ENCODE peak calls at places on chromosome 16, in five cellular contexts. I, B, E, U and J are unnamed samples. For H3K4me1, the result is how much of the 10 kb centered on the place peaks cover.

GRCh38 chr16:86888240-86889044 is 310.1 kb downstream of the FOXL1 start:
- DNase-seq in U (no peak), E (no peak), I (no peak), B (no peak), J (no peak)

GRCh38 chr16:239948-240277 is 5.3 kb downstream of the FAM234A start:
- DNase-seq in E (no peak), U (no peak), I (no peak), B (no peak), J (no peak)

GRCh38 chr16:28089205-28089991 is 25.9 kb upstream of the GSG1L start:
- DNase-seq in I (no peak), E (no peak), B (no peak), U (no peak), J (no peak)

GRCh38 chr16:69150146-69150865 is 17.9 kb downstream of the UTP4 start:
- DNase-seq in I (no peak), E (peak), U (peak), B (no peak), J (no peak)

GRCh38 chr16:2511128-2511785 is 2.5 kb upstream of the ATP6V0C start:
- DNase-seq in E (peak), I (no peak), U (no peak), B (no peak), J (peak)

GRCh38 chr16:81575307-81575706 is 130.7 kb downstream of the CMIP start:
- DNase-seq in B (no peak), E (no peak), I (no peak), U (no peak), J (no peak)

GRCh38 chr16:73058221-73058615 is 10.3 kb upstream of the ZFHX3 start:
- DNase-seq in U (peak), E (peak), I (no peak), B (no peak), J (no peak)

GRCh38 chr16:26263406-26263805 is 571.6 kb downstream of the HS3ST4 start:
- DNase-seq in B (no peak), E (no peak), I (no peak), U (no peak), J (no peak)

GRCh38 chr16:84973776-84974523 is 37.4 kb downstream of the ZDHHC7 start:
- DNase-seq in U (no peak), B (no peak), E (no peak), I (no peak), J (no peak)

GRCh38 chr16:71933017-71933416 is 37.7 kb downstream of the IST1 start:
- DNase-seq in U (no peak), I (no peak), B (no peak), E (no peak), J (no peak)

GRCh38 chr16:86584071-86584685 is 5.8 kb downstream of the FOXL1 start:
- DNase-seq in I (no peak), E (no peak), B (no peak), U (no peak), J (no peak)

GRCh38 chr16:56897026-56897799 is 32.2 kb downstream of the SLC12A3 start:
- DNase-seq in B (no peak), E (no peak), I (no peak), U (no peak), J (no peak)

GRCh38 chr16:47016700-47017133 is 43.2 kb upstream of the DNAJA2 start:
- DNase-seq in I (no peak), B (no peak), U (no peak), E (no peak), J (peak)

GRCh38 chr16:47018223-47018891 is 44.9 kb upstream of the DNAJA2 start:
- DNase-seq in I (no peak), B (peak), E (peak), U (peak), J (peak)

GRCh38 chr16:47017636-47018035 is 44.2 kb upstream of the DNAJA2 start:
- DNase-seq in B (no peak), I (no peak), E (no peak), U (no peak), J (no peak)

GRCh38 chr16:47013910-47014309 is 40.4 kb upstream of the DNAJA2 start:
- DNase-seq in E (no peak), I (no peak), U (no peak), B (no peak), J (no peak)

GRCh38 chr16:47019563-47019962 is 46.1 kb upstream of the DNAJA2 start:
- DNase-seq in B (no peak), E (peak), U (no peak), I (no peak), J (no peak)
- H3K4me1 ChIP-seq in B (under half), E (under half), U (under half), I (under half), J (under half)

GRCh38 chr16:75248142-75248535 is 3.3 kb downstream of the BCAR1 start:
- DNase-seq in E (no peak), I (no peak), B (no peak), U (no peak), J (no peak)
- H3K4me1 ChIP-seq in E (half or more), I (under half), B (half or more), U (half or more), J (half or more)

GRCh38 chr16:89332248-89333245 is 115.0 kb downstream of the ZNF778 start:
- DNase-seq in E (no peak), B (no peak), U (no peak), I (no peak), J (no peak)

GRCh38 chr16:89326721-89327120 is 109.2 kb downstream of the ZNF778 start:
- DNase-seq in E (no peak), B (no peak), U (no peak), I (no peak), J (peak)

GRCh38 chr16:89331371-89332109 is 114.0 kb downstream of the ZNF778 start:
- DNase-seq in B (no peak), E (no peak), I (peak), U (no peak), J (no peak)

GRCh38 chr16:89334050-89334449 is 116.5 kb downstream of the ZNF778 start:
- DNase-seq in E (no peak), B (no peak), I (no peak), U (no peak), J (no peak)

GRCh38 chr16:89330177-89330856 is 112.8 kb downstream of the ZNF778 start:
- DNase-seq in U (no peak), E (peak), I (no peak), B (no peak), J (peak)
- H3K4me1 ChIP-seq in U (under half), E (under half), I (half or more), B (under half), J (half or more)

GRCh38 chr16:74661064-74661463 is 5.6 kb downstream of the RFWD3 start:
- DNase-seq in B (no peak), E (no peak), U (no peak), I (no peak), J (no peak)
- H3K4me1 ChIP-seq in B (under half), E (under half), U (under half), I (half or more), J (under half)

GRCh38 chr16:20906225-20906870 is 5.8 kb downstream of the LYRM1 start:
- DNase-seq in I (no peak), E (peak), U (no peak), B (no peak), J (no peak)
- H3K4me1 ChIP-seq in I (under half), E (half or more), U (under half), B (under half), J (half or more)

GRCh38 chr16:24009060-24009459 is 173.3 kb downstream of the PRKCB start:
- DNase-seq in U (no peak), E (no peak), B (no peak), I (no peak), J (no peak)

GRCh38 chr16:24013054-24013636 is 177.4 kb downstream of the PRKCB start:
- DNase-seq in I (no peak), U (no peak), E (no peak), B (no peak), J (no peak)

GRCh38 chr16:24009955-24010354 is 174.2 kb downstream of the PRKCB start:
- DNase-seq in U (no peak), E (no peak), I (no peak), B (no peak), J (no peak)

GRCh38 chr16:24010440-24011089 is 174.8 kb downstream of the PRKCB start:
- DNase-seq in B (no peak), E (peak), I (peak), U (peak), J (no peak)

GRCh38 chr16:24011237-24011636 is 175.5 kb downstream of the PRKCB start:
- DNase-seq in E (no peak), B (no peak), I (no peak), U (no peak), J (no peak)
- H3K4me1 ChIP-seq in E (under half), B (under half), I (under half), U (under half), J (under half)